ENCODE peak calls at places on chromosomes 7 and 10, in seven cellular contexts. V is activated CD4-positive, CD25-positive, alpha-beta regulatory T cell treated with anti-CD3 and anti-CD28 coated beads, Interleukin-2, amount 50 U/mL, for 16 hours; X is GM23248; U is M059J; C is ureter; K is left colon; F is mesendoderm. W is an unnamed sample.

GRCh38 chr7:47405286-47405904 is 176.5 kb downstream of the TNS3 start:
- DNase-seq in F (no peak), U (no peak), V (no peak), K (peak), C (no peak), X (no peak), W (no peak)

GRCh38 chr7:154575497-154575896 is 427.4 kb downstream of the PAXIP1 start:
- DNase-seq in F (peak), C (no peak), V (no peak), X (no peak), U (no peak), K (no peak), W (no peak)

GRCh38 chr10:75143353-75143752 is 31.9 kb downstream of the SAMD8 start:
- DNase-seq in K (no peak), X (peak), U (no peak), C (no peak), V (no peak), F (no peak), W (no peak)

GRCh38 chr10:66180651-66181318 is 745.1 kb upstream of the LRRTM3 start:
- DNase-seq in X (peak), C (no peak), V (no peak), K (no peak), F (peak), U (peak), W (peak)

GRCh38 chr7:121449304-121449703 is 53.2 kb upstream of the FAM3C start:
- DNase-seq in K (no peak), V (no peak), F (no peak), U (no peak), X (no peak), C (no peak), W (no peak)

GRCh38 chr10:7251696-7252465 is 159.0 kb downstream of the SFMBT2 start:
- DNase-seq in K (no peak), V (no peak), U (no peak), X (no peak), C (no peak), F (no peak), W (no peak)

GRCh38 chr7:28405662-28406061 is 6.7 kb upstream of the CREB5 start:
- DNase-seq in U (peak), V (no peak), K (no peak), X (peak), F (no peak), C (peak), W (no peak)

GRCh38 chr10:98361131-98361633 is 53.8 kb downstream of the PYROXD2 start:
- DNase-seq in X (peak), C (peak), K (peak), V (no peak), F (peak), U (peak), W (peak)

GRCh38 chr7:12685550-12685949 is 1.9 kb upstream of the ARL4A start:
- DNase-seq in F (peak), K (peak), X (peak), V (no peak), U (no peak), C (no peak), W (peak)

W was measured in H7.